ENCODE peak calls at places on chromosomes 4 and X, in eight cellular contexts. One of them, this sample, is unnamed.

GRCh38 chr4:42676066-42676951 is 19.4 kb upstream of the ATP8A1 start:
- DNase-seq in NCI-H1105: no peak
- DNase-seq in lower lobe of right lung: no peak
- DNase-seq in heart left ventricle: no peak
- DNase-seq in right lobe of liver: no peak
- DNase-seq in CD4-positive, alpha-beta T cell: no peak
- DNase-seq in pons: no peak
- DNase-seq in activated CD8-positive, alpha-beta memory T cell treated with anti-CD3 and anti-CD28 coated beads for 24 hours: no peak
- DNase-seq in this sample: no peak

GRCh38 chrX:16771483-16772398 is 14.5 kb upstream of the TXLNG start:
- DNase-seq in NCI-H1105: no peak
- DNase-seq in lower lobe of right lung: no peak
- DNase-seq in heart left ventricle: no peak
- DNase-seq in right lobe of liver: no peak
- DNase-seq in CD4-positive, alpha-beta T cell: no peak
- DNase-seq in pons: no peak
- DNase-seq in activated CD8-positive, alpha-beta memory T cell treated with anti-CD3 and anti-CD28 coated beads for 24 hours: no peak
- DNase-seq in this sample: peak; percentile 40

GRCh38 chr4:212438-213174 is 88.3 kb downstream of the ZNF718 start:
- DNase-seq in NCI-H1105: no peak
- DNase-seq in lower lobe of right lung: peak; percentile 61
- DNase-seq in heart left ventricle: peak; percentile 83
- DNase-seq in right lobe of liver: peak; percentile 52
- DNase-seq in CD4-positive, alpha-beta T cell: no peak
- DNase-seq in pons: peak; percentile 70
- DNase-seq in activated CD8-positive, alpha-beta memory T cell treated with anti-CD3 and anti-CD28 coated beads for 24 hours: no peak
- DNase-seq in this sample: peak; percentile 86

GRCh38 chr4:119498520-119498919 is 130.1 kb downstream of the PDE5A start:
- DNase-seq in NCI-H1105: no peak
- DNase-seq in lower lobe of right lung: no peak
- DNase-seq in heart left ventricle: no peak
- DNase-seq in right lobe of liver: no peak
- DNase-seq in CD4-positive, alpha-beta T cell: no peak
- DNase-seq in pons: peak; percentile 73
- DNase-seq in activated CD8-positive, alpha-beta memory T cell treated with anti-CD3 and anti-CD28 coated beads for 24 hours: no peak
- DNase-seq in this sample: no peak

GRCh38 chr4:98801259-98801725 is 127.6 kb downstream of the EIF4E start:
- DNase-seq in NCI-H1105: no peak
- DNase-seq in lower lobe of right lung: no peak
- DNase-seq in heart left ventricle: no peak
- DNase-seq in right lobe of liver: no peak
- DNase-seq in CD4-positive, alpha-beta T cell: no peak
- DNase-seq in pons: peak; percentile 95
- DNase-seq in activated CD8-positive, alpha-beta memory T cell treated with anti-CD3 and anti-CD28 coated beads for 24 hours: no peak
- DNase-seq in this sample: no peak

GRCh38 chr4:688695-689497 is at the start of gene SLC49A3:
- DNase-seq in NCI-H1105: no peak
- DNase-seq in lower lobe of right lung: no peak
- DNase-seq in heart left ventricle: peak; percentile 59
- DNase-seq in right lobe of liver: peak; percentile 59
- DNase-seq in CD4-positive, alpha-beta T cell: no peak
- DNase-seq in pons: no peak
- DNase-seq in activated CD8-positive, alpha-beta memory T cell treated with anti-CD3 and anti-CD28 coated beads for 24 hours: peak; percentile 60
- DNase-seq in this sample: no peak

GRCh38 chr4:105246712-105247111 is 100.0 kb downstream of the TET2 start:
- DNase-seq in NCI-H1105: no peak
- DNase-seq in lower lobe of right lung: no peak
- DNase-seq in heart left ventricle: no peak
- DNase-seq in right lobe of liver: no peak
- DNase-seq in CD4-positive, alpha-beta T cell: no peak
- DNase-seq in pons: no peak
- DNase-seq in activated CD8-positive, alpha-beta memory T cell treated with anti-CD3 and anti-CD28 coated beads for 24 hours: no peak
- DNase-seq in this sample: peak; percentile 68

GRCh38 chr4:86497980-86498379 is 96.1 kb upstream of the PTPN13 start:
- DNase-seq in NCI-H1105: no peak
- DNase-seq in lower lobe of right lung: no peak
- DNase-seq in heart left ventricle: no peak
- DNase-seq in right lobe of liver: no peak
- DNase-seq in CD4-positive, alpha-beta T cell: no peak
- DNase-seq in pons: peak; percentile 94
- DNase-seq in activated CD8-positive, alpha-beta memory T cell treated with anti-CD3 and anti-CD28 coated beads for 24 hours: no peak
- DNase-seq in this sample: no peak

GRCh38 chrX:13167444-13168207 is 123.2 kb upstream of the FAM9C start:
- DNase-seq in NCI-H1105: no peak
- DNase-seq in lower lobe of right lung: no peak
- DNase-seq in heart left ventricle: peak; percentile 24
- DNase-seq in right lobe of liver: no peak
- DNase-seq in CD4-positive, alpha-beta T cell: no peak
- DNase-seq in pons: peak; percentile 38
- DNase-seq in activated CD8-positive, alpha-beta memory T cell treated with anti-CD3 and anti-CD28 coated beads for 24 hours: no peak
- DNase-seq in this sample: peak; percentile 70

GRCh38 chr4:76765473-76766183 is 132.3 kb downstream of the SOWAHB start:
- DNase-seq in NCI-H1105: no peak
- DNase-seq in lower lobe of right lung: no peak
- DNase-seq in heart left ventricle: no peak
- DNase-seq in right lobe of liver: no peak
- DNase-seq in CD4-positive, alpha-beta T cell: no peak
- DNase-seq in pons: no peak
- DNase-seq in activated CD8-positive, alpha-beta memory T cell treated with anti-CD3 and anti-CD28 coated beads for 24 hours: no peak
- DNase-seq in this sample: peak; percentile 88

GRCh38 chr4:26459756-26460530 is 30.3 kb downstream of the CCKAR start:
- DNase-seq in NCI-H1105: no peak
- DNase-seq in lower lobe of right lung: no peak
- DNase-seq in heart left ventricle: no peak
- DNase-seq in right lobe of liver: no peak
- DNase-seq in CD4-positive, alpha-beta T cell: no peak
- DNase-seq in pons: no peak
- DNase-seq in activated CD8-positive, alpha-beta memory T cell treated with anti-CD3 and anti-CD28 coated beads for 24 hours: no peak
- DNase-seq in this sample: peak; percentile 27

GRCh38 chrX:70033348-70033747 is 16.4 kb downstream of the AWAT2 start:
- DNase-seq in NCI-H1105: peak; percentile 6
- DNase-seq in lower lobe of right lung: no peak
- DNase-seq in heart left ventricle: no peak
- DNase-seq in right lobe of liver: no peak
- DNase-seq in CD4-positive, alpha-beta T cell: no peak
- DNase-seq in pons: no peak
- DNase-seq in activated CD8-positive, alpha-beta memory T cell treated with anti-CD3 and anti-CD28 coated beads for 24 hours: no peak
- DNase-seq in this sample: peak; percentile 2

GRCh38 chr4:112377701-112378620 is 80.8 kb downstream of the ALPK1 start:
- DNase-seq in NCI-H1105: no peak
- DNase-seq in lower lobe of right lung: no peak
- DNase-seq in heart left ventricle: no peak
- DNase-seq in right lobe of liver: no peak
- DNase-seq in CD4-positive, alpha-beta T cell: no peak
- DNase-seq in pons: no peak
- DNase-seq in activated CD8-positive, alpha-beta memory T cell treated with anti-CD3 and anti-CD28 coated beads for 24 hours: no peak
- DNase-seq in this sample: no peak

GRCh38 chrX:125203737-125204578 is 115.7 kb upstream of the TEX13C start:
- DNase-seq in NCI-H1105: peak; percentile 55
- DNase-seq in lower lobe of right lung: peak; percentile 41
- DNase-seq in heart left ventricle: peak; percentile 21
- DNase-seq in right lobe of liver: peak; percentile 49
- DNase-seq in CD4-positive, alpha-beta T cell: no peak
- DNase-seq in pons: peak; percentile 32
- DNase-seq in activated CD8-positive, alpha-beta memory T cell treated with anti-CD3 and anti-CD28 coated beads for 24 hours: no peak
- DNase-seq in this sample: peak; percentile 1

GRCh38 chr4:25795091-25795490 is 67.7 kb downstream of the SEL1L3 start:
- DNase-seq in NCI-H1105: no peak
- DNase-seq in lower lobe of right lung: no peak
- DNase-seq in heart left ventricle: no peak
- DNase-seq in right lobe of liver: no peak
- DNase-seq in CD4-positive, alpha-beta T cell: no peak
- DNase-seq in pons: no peak
- DNase-seq in activated CD8-positive, alpha-beta memory T cell treated with anti-CD3 and anti-CD28 coated beads for 24 hours: no peak
- DNase-seq in this sample: no peak

GRCh38 chr4:53007024-53007423 is 144.9 kb downstream of the RASL11B start:
- DNase-seq in NCI-H1105: no peak
- DNase-seq in lower lobe of right lung: no peak
- DNase-seq in heart left ventricle: no peak
- DNase-seq in right lobe of liver: no peak
- DNase-seq in CD4-positive, alpha-beta T cell: no peak
- DNase-seq in pons: no peak
- DNase-seq in activated CD8-positive, alpha-beta memory T cell treated with anti-CD3 and anti-CD28 coated beads for 24 hours: no peak
- DNase-seq in this sample: no peak

GRCh38 chr4:171432536-171432935 is 380.7 kb upstream of the GALNTL6 start:
- DNase-seq in NCI-H1105: no peak
- DNase-seq in lower lobe of right lung: no peak
- DNase-seq in heart left ventricle: no peak
- DNase-seq in right lobe of liver: no peak
- DNase-seq in CD4-positive, alpha-beta T cell: no peak
- DNase-seq in pons: no peak
- DNase-seq in activated CD8-positive, alpha-beta memory T cell treated with anti-CD3 and anti-CD28 coated beads for 24 hours: no peak
- DNase-seq in this sample: no peak

GRCh38 chr4:140367738-140368137 is 5.7 kb upstream of the SCOC start:
- DNase-seq in NCI-H1105: no peak
- DNase-seq in lower lobe of right lung: no peak
- DNase-seq in heart left ventricle: no peak
- DNase-seq in right lobe of liver: no peak
- DNase-seq in CD4-positive, alpha-beta T cell: no peak
- DNase-seq in pons: no peak
- DNase-seq in activated CD8-positive, alpha-beta memory T cell treated with anti-CD3 and anti-CD28 coated beads for 24 hours: no peak
- DNase-seq in this sample: no peak

GRCh38 chrX:52217494-52218160 is 32.9 kb downstream of the MAGED4 start:
- DNase-seq in NCI-H1105: no peak
- DNase-seq in lower lobe of right lung: no peak
- DNase-seq in heart left ventricle: no peak
- DNase-seq in right lobe of liver: no peak
- DNase-seq in CD4-positive, alpha-beta T cell: no peak
- DNase-seq in pons: no peak
- DNase-seq in activated CD8-positive, alpha-beta memory T cell treated with anti-CD3 and anti-CD28 coated beads for 24 hours: no peak
- DNase-seq in this sample: no peak

GRCh38 chrX:3549442-3549875 is 164.0 kb downstream of the PRKX start:
- DNase-seq in NCI-H1105: no peak
- DNase-seq in lower lobe of right lung: no peak
- DNase-seq in heart left ventricle: peak; percentile 43
- DNase-seq in right lobe of liver: no peak
- DNase-seq in CD4-positive, alpha-beta T cell: no peak
- DNase-seq in pons: no peak
- DNase-seq in activated CD8-positive, alpha-beta memory T cell treated with anti-CD3 and anti-CD28 coated beads for 24 hours: no peak
- DNase-seq in this sample: peak; percentile 48

GRCh38 chrX:148498067-148498466 is 2.4 kb upstream of the AFF2 start:
- DNase-seq in NCI-H1105: no peak
- DNase-seq in lower lobe of right lung: no peak
- DNase-seq in heart left ventricle: no peak
- DNase-seq in right lobe of liver: no peak
- DNase-seq in CD4-positive, alpha-beta T cell: no peak
- DNase-seq in pons: no peak
- DNase-seq in activated CD8-positive, alpha-beta memory T cell treated with anti-CD3 and anti-CD28 coated beads for 24 hours: no peak
- DNase-seq in this sample: no peak

GRCh38 chr4:136424052-136424451 is 1108.2 kb downstream of the PCDH18 start:
- DNase-seq in NCI-H1105: peak; percentile 0
- DNase-seq in lower lobe of right lung: no peak
- DNase-seq in heart left ventricle: no peak
- DNase-seq in right lobe of liver: no peak
- DNase-seq in CD4-positive, alpha-beta T cell: no peak
- DNase-seq in pons: no peak
- DNase-seq in activated CD8-positive, alpha-beta memory T cell treated with anti-CD3 and anti-CD28 coated beads for 24 hours: no peak
- DNase-seq in this sample: no peak

GRCh38 chrX:38811515-38812239 is 10.4 kb downstream of the MID1IP1 start:
- DNase-seq in NCI-H1105: no peak
- DNase-seq in lower lobe of right lung: no peak
- DNase-seq in heart left ventricle: no peak
- DNase-seq in right lobe of liver: no peak
- DNase-seq in CD4-positive, alpha-beta T cell: no peak
- DNase-seq in pons: no peak
- DNase-seq in activated CD8-positive, alpha-beta memory T cell treated with anti-CD3 and anti-CD28 coated beads for 24 hours: no peak
- DNase-seq in this sample: no peak

GRCh38 chr4:188701952-188702351 is 562.7 kb downstream of the TRIML1 start:
- DNase-seq in NCI-H1105: no peak
- DNase-seq in lower lobe of right lung: no peak
- DNase-seq in heart left ventricle: no peak
- DNase-seq in right lobe of liver: no peak
- DNase-seq in CD4-positive, alpha-beta T cell: no peak
- DNase-seq in pons: no peak
- DNase-seq in activated CD8-positive, alpha-beta memory T cell treated with anti-CD3 and anti-CD28 coated beads for 24 hours: no peak
- DNase-seq in this sample: no peak

GRCh38 chrX:132461886-132462285 is 27.0 kb downstream of the MBNL3 start:
- DNase-seq in NCI-H1105: no peak
- DNase-seq in lower lobe of right lung: no peak
- DNase-seq in heart left ventricle: no peak
- DNase-seq in right lobe of liver: no peak
- DNase-seq in CD4-positive, alpha-beta T cell: no peak
- DNase-seq in pons: peak; percentile 77
- DNase-seq in activated CD8-positive, alpha-beta memory T cell treated with anti-CD3 and anti-CD28 coated beads for 24 hours: no peak
- DNase-seq in this sample: no peak

GRCh38 chrX:43881410-43882293 is 598 bp downstream of the MAOB start:
- DNase-seq in NCI-H1105: no peak
- DNase-seq in lower lobe of right lung: no peak
- DNase-seq in heart left ventricle: no peak
- DNase-seq in right lobe of liver: peak; percentile 81
- DNase-seq in CD4-positive, alpha-beta T cell: no peak
- DNase-seq in pons: no peak
- DNase-seq in activated CD8-positive, alpha-beta memory T cell treated with anti-CD3 and anti-CD28 coated beads for 24 hours: no peak
- DNase-seq in this sample: no peak

GRCh38 chr4:55173580-55173979 is 48.2 kb upstream of the KDR start:
- DNase-seq in NCI-H1105: no peak
- DNase-seq in lower lobe of right lung: no peak
- DNase-seq in heart left ventricle: no peak
- DNase-seq in right lobe of liver: no peak
- DNase-seq in CD4-positive, alpha-beta T cell: no peak
- DNase-seq in pons: no peak
- DNase-seq in activated CD8-positive, alpha-beta memory T cell treated with anti-CD3 and anti-CD28 coated beads for 24 hours: no peak
- DNase-seq in this sample: no peak

GRCh38 chr4:5125326-5125725 is 74.0 kb downstream of the STK32B start:
- DNase-seq in NCI-H1105: peak; percentile 20
- DNase-seq in lower lobe of right lung: no peak
- DNase-seq in heart left ventricle: no peak
- DNase-seq in right lobe of liver: no peak
- DNase-seq in CD4-positive, alpha-beta T cell: no peak
- DNase-seq in pons: no peak
- DNase-seq in activated CD8-positive, alpha-beta memory T cell treated with anti-CD3 and anti-CD28 coated beads for 24 hours: no peak
- DNase-seq in this sample: no peak

GRCh38 chr4:157664726-157665125 is 444.2 kb downstream of the GRIA2 start:
- DNase-seq in NCI-H1105: no peak
- DNase-seq in lower lobe of right lung: no peak
- DNase-seq in heart left ventricle: no peak
- DNase-seq in right lobe of liver: no peak
- DNase-seq in CD4-positive, alpha-beta T cell: no peak
- DNase-seq in pons: no peak
- DNase-seq in activated CD8-positive, alpha-beta memory T cell treated with anti-CD3 and anti-CD28 coated beads for 24 hours: no peak
- DNase-seq in this sample: peak; percentile 43

GRCh38 chr4:42513748-42514490 is 116.6 kb downstream of the SHISA3 start:
- DNase-seq in NCI-H1105: no peak
- DNase-seq in lower lobe of right lung: no peak
- DNase-seq in heart left ventricle: no peak
- DNase-seq in right lobe of liver: no peak
- DNase-seq in CD4-positive, alpha-beta T cell: no peak
- DNase-seq in pons: no peak
- DNase-seq in activated CD8-positive, alpha-beta memory T cell treated with anti-CD3 and anti-CD28 coated beads for 24 hours: no peak
- DNase-seq in this sample: no peak

GRCh38 chrX:13372203-13372980 is 52.5 kb upstream of the ATXN3L start:
- DNase-seq in NCI-H1105: no peak
- DNase-seq in lower lobe of right lung: no peak
- DNase-seq in heart left ventricle: no peak
- DNase-seq in right lobe of liver: no peak
- DNase-seq in CD4-positive, alpha-beta T cell: no peak
- DNase-seq in pons: no peak
- DNase-seq in activated CD8-positive, alpha-beta memory T cell treated with anti-CD3 and anti-CD28 coated beads for 24 hours: no peak
- DNase-seq in this sample: no peak

GRCh38 chr4:54588404-54588803 is 69.4 kb upstream of the KIT start:
- DNase-seq in NCI-H1105: no peak
- DNase-seq in lower lobe of right lung: no peak
- DNase-seq in heart left ventricle: no peak
- DNase-seq in right lobe of liver: no peak
- DNase-seq in CD4-positive, alpha-beta T cell: no peak
- DNase-seq in pons: no peak
- DNase-seq in activated CD8-positive, alpha-beta memory T cell treated with anti-CD3 and anti-CD28 coated beads for 24 hours: no peak
- DNase-seq in this sample: no peak